ENCODE peak calls at places on chromosome 15, in nine cellular contexts. Q, W, U, C, A, M, F, H and K are unnamed samples.

GRCh38 chr15:65824031-65824743 is 32.1 kb upstream of the DENND4A start:
- DNase-seq in Q (peak; percentile 80), U (no peak), F (no peak), W (peak; percentile 88), M (peak; percentile 67), A (peak; percentile 90), H (peak; percentile 60), C (no peak), K (peak; percentile 47)

GRCh38 chr15:78090422-78090821 is 1.9 kb upstream of the SH2D7 start:
- DNase-seq in A (no peak), Q (no peak), H (no peak), M (no peak), W (no peak), F (no peak), U (no peak), C (no peak), K (no peak)

GRCh38 chr15:28123408-28124023 is 24.4 kb upstream of the OCA2 start:
- DNase-seq in F (peak; percentile 56), H (peak; percentile 84), W (peak; percentile 83), U (peak; percentile 73), Q (peak; percentile 90), A (peak; percentile 95), C (peak; percentile 85), M (peak; percentile 73), K (peak; percentile 46)

GRCh38 chr15:66232267-66232625 is 21.3 kb downstream of the MEGF11 start:
- DNase-seq in A (no peak), C (no peak), M (no peak), F (no peak), Q (no peak), H (no peak), U (no peak), W (no peak), K (no peak)

GRCh38 chr15:57541805-57542504 is 49.7 kb upstream of the MYZAP start:
- DNase-seq in H (peak; percentile 80), Q (peak; percentile 76), C (no peak), M (peak; percentile 85), U (no peak), F (peak; percentile 80), A (peak; percentile 91), W (peak; percentile 74), K (peak; percentile 36)

GRCh38 chr15:68650901-68651709 is 72.3 kb downstream of the CORO2B start:
- DNase-seq in Q (peak; percentile 65), A (peak; percentile 99), U (peak; percentile 77), F (peak; percentile 47), M (peak; percentile 63), H (no peak), C (no peak), W (peak; percentile 90), K (no peak)

GRCh38 chr15:29921130-29921601 is 98.9 kb upstream of the TJP1 start:
- DNase-seq in A (peak; percentile 90), Q (peak; percentile 7), W (peak; percentile 68), M (no peak), F (no peak), H (no peak), C (peak; percentile 39), U (no peak), K (no peak)

GRCh38 chr15:40902605-40903561 is 8.6 kb downstream of the VPS18 start:
- DNase-seq in M (no peak), H (no peak), A (peak; percentile 54), C (peak; percentile 74), Q (peak; percentile 74), W (no peak), F (no peak), U (peak; percentile 84), K (no peak)

GRCh38 chr15:47374222-47374621 is 343.1 kb upstream of the SEMA6D start:
- DNase-seq in U (no peak), A (peak; percentile 69), C (no peak), M (no peak), W (no peak), F (no peak), H (peak; percentile 12), Q (no peak), K (no peak)

GRCh38 chr15:59941612-59942011 is 62.5 kb upstream of the FOXB1 start:
- DNase-seq in C (no peak), W (no peak), H (no peak), M (no peak), Q (no peak), F (no peak), U (no peak), A (peak; percentile 71), K (no peak)

GRCh38 chr15:89489376-89489775 is 7.0 kb downstream of the RHCG start:
- DNase-seq in A (peak; percentile 54), C (no peak), F (no peak), H (no peak), U (no peak), Q (no peak), W (no peak), M (no peak), K (no peak)

GRCh38 chr15:58684751-58685150 is 64.8 kb downstream of the ADAM10 start:
- DNase-seq in Q (no peak), U (no peak), M (no peak), A (no peak), C (no peak), F (no peak), H (no peak), W (no peak), K (no peak)

GRCh38 chr15:66096711-66097058 is 156.9 kb downstream of the MEGF11 start:
- DNase-seq in M (no peak), F (no peak), Q (no peak), C (no peak), H (no peak), A (no peak), W (no peak), U (peak; percentile 19), K (no peak)

GRCh38 chr15:90412356-90413194 is 24.5 kb downstream of the IQGAP1 start:
- DNase-seq in Q (peak; percentile 73), A (peak; percentile 73), F (no peak), M (peak; percentile 84), W (no peak), H (peak; percentile 69), C (no peak), U (no peak), K (peak; percentile 52)

GRCh38 chr15:65651042-65651322 is 29.2 kb downstream of the SLC24A1 start:
- DNase-seq in C (no peak), W (no peak), U (no peak), A (no peak), M (no peak), F (no peak), Q (no peak), H (no peak), K (no peak)

GRCh38 chr15:23440596-23440995 is 6.4 kb downstream of the GOLGA6L2 start:
- DNase-seq in Q (no peak), C (no peak), F (no peak), U (peak; percentile 46), A (no peak), M (no peak), H (no peak), W (no peak), K (no peak)

GRCh38 chr15:77002954-77003912 is 8.3 kb downstream of the PSTPIP1 start:
- DNase-seq in A (no peak), U (peak; percentile 83), H (no peak), W (no peak), F (no peak), M (peak; percentile 47), C (peak; percentile 76), Q (peak; percentile 75), K (no peak)

GRCh38 chr15:94105760-94106159 is 125.6 kb upstream of the MCTP2 start:
- DNase-seq in U (no peak), A (no peak), M (no peak), C (no peak), F (no peak), H (no peak), W (no peak), Q (no peak), K (no peak)

GRCh38 chr15:83098079-83098478 is 9.4 kb upstream of the TM6SF1 start:
- DNase-seq in Q (no peak), M (no peak), F (no peak), C (no peak), A (no peak), U (no peak), H (no peak), W (no peak), K (no peak)

GRCh38 chr15:89203705-89204273 is 17.6 kb downstream of the RLBP1 start:
- DNase-seq in W (no peak), C (no peak), U (no peak), H (no peak), A (no peak), M (no peak), Q (no peak), F (no peak), K (no peak)

GRCh38 chr15:93470042-93470441 is 381.0 kb upstream of the RGMA start:
- DNase-seq in M (no peak), H (no peak), Q (no peak), U (no peak), C (no peak), F (no peak), A (no peak), W (no peak), K (no peak)

GRCh38 chr15:31145271-31145911 is 43.9 kb upstream of the TRPM1 start:
- DNase-seq in A (no peak), Q (no peak), H (no peak), F (no peak), C (no peak), M (no peak), U (no peak), W (no peak), K (no peak)
- TF ChIP-seq CTCF in A (peak; percentile 68), Q (no peak), H (no peak), F (no peak), C (no peak), M (no peak), U (no peak), W (no peak), K (no peak)

DNA sequence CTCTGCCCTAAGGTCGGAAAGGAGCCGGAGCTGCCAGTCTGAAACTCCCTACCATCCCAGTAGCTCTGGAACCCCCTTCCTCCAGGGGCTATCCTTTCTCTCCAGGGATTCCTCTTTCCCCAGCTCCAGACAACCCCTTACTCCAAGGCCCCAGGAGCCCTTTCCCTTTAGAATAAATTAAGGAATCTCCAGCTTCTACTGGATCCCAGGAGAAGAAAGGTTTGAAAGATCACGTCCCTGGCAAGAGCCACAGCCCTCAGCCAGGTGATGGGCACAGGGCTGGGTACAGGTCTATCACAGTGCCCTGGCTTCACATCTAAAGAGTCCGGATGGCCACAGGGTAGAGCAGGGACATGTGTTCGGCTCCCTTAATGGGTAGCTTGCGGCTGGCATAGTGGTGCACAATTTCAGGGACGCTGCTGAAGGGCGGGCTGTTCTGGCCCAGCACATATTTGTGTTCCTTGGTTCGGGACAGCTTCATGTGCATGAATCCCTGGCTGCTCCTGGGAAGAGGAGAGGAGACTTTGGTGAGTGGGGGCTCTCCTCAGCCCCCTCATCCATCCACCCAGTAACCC is 20.0 kb downstream of the SHF start:
- DNase-seq in M (no peak), Q (no peak), H (no peak), C (no peak), A (no peak), U (no peak), W (no peak), F (no peak), K (no peak)
- H3K4me3 ChIP-seq in M (peak overlapping the region; percentile 65), Q (peak overlapping the region; percentile 34), H (peak overlapping the region; percentile 60), C (peak overlapping the region; percentile 72), A (peak overlapping the region; percentile 77), U (peak overlapping the region; percentile 68), W (peak overlapping the region; percentile 67), F (no peak overlapping the region), K (peak overlapping the region; percentile 34)

GRCh38 chr15:74034206-74034755 is 39.8 kb downstream of the PML start:
- DNase-seq in M (no peak), H (no peak), F (no peak), W (no peak), A (no peak), U (no peak), Q (no peak), C (no peak), K (no peak)
- TF ChIP-seq CTCF in M (no peak), H (no peak), F (no peak), W (no peak), A (no peak), U (no peak), Q (no peak), C (no peak), K (no peak)

GRCh38 chr15:36914466-36914865 is 185.9 kb downstream of the MEIS2 start:
- DNase-seq in H (no peak), W (no peak), A (no peak), U (no peak), F (no peak), Q (no peak), C (no peak), M (no peak), K (no peak)
- H3K4me3 ChIP-seq in H (no peak overlapping the region), W (no peak overlapping the region), A (no peak overlapping the region), U (no peak overlapping the region), F (no peak overlapping the region), Q (no peak overlapping the region), C (no peak overlapping the region), M (no peak overlapping the region), K (no peak overlapping the region)